ENCODE peak calls at places on chromosomes 12 and 14, in six cellular contexts. Q is heart right ventricle; P is right cardiac atrium; G is testis; C is CD8-positive, alpha-beta memory T cell; U is caudate nucleus. K is an unnamed sample.
A peak's percentile ranks its signal among the peaks of the same experiment; 100 is the strongest.

GRCh38 chr12:10612954-10613333 is 465 bp downstream of the MAGOHB start:
- DNase-seq in Q (no peak), P (no peak), G (no peak), C (no peak), U (no peak), K (no peak)

GRCh38 chr14:28765907-28766504 is 581 bp upstream of the FOXG1 start:
- DNase-seq in Q (no peak), P (peak; percentile 37), G (no peak), C (no peak), U (peak; percentile 43), K (no peak)

GRCh38 chr12:19869413-19869812 is 430.1 kb downstream of the AEBP2 start:
- DNase-seq in Q (no peak), P (no peak), G (no peak), C (no peak), U (no peak), K (no peak)

GRCh38 chr14:73426877-73427276 is 31.5 kb downstream of the NUMB start:
- DNase-seq in Q (peak; percentile 8), P (no peak), G (no peak), C (no peak), U (no peak), K (no peak)

GRCh38 chr12:45660330-45660729 is 69.2 kb upstream of the ARID2 start:
- DNase-seq in Q (no peak), P (no peak), G (no peak), C (no peak), U (no peak), K (no peak)

GRCh38 chr12:29309320-29309902 is 71.6 kb downstream of the ERGIC2 start:
- DNase-seq in Q (no peak), P (no peak), G (no peak), C (no peak), U (no peak), K (no peak)

GRCh38 chr14:32073537-32074189 is 3.4 kb upstream of the ARHGAP5 start:
- DNase-seq in Q (peak; percentile 73), P (no peak), G (peak; percentile 77), C (peak; percentile 4), U (peak; percentile 24), K (peak; percentile 60)

GRCh38 chr12:110502449-110502738 is 263 bp downstream of the RAD9B start:
- DNase-seq in Q (no peak), P (no peak), G (no peak), C (no peak), U (no peak), K (no peak)

GRCh38 chr12:68944296-68945076 is 11.5 kb upstream of the CPM start:
- DNase-seq in Q (no peak), P (no peak), G (no peak), C (no peak), U (no peak), K (no peak)

GRCh38 chr12:9750276-9751203 is 10.2 kb downstream of the CD69 start:
- DNase-seq in Q (peak; percentile 48), P (peak; percentile 54), G (peak; percentile 63), C (peak; percentile 26), U (peak; percentile 17), K (peak; percentile 39)

GRCh38 chr12:46963977-46964376 is 115.4 kb upstream of the PCED1B start:
- DNase-seq in Q (peak; percentile 29), P (no peak), G (peak; percentile 23), C (no peak), U (no peak), K (no peak)

GRCh38 chr14:65184032-65184764 is 81.9 kb upstream of the MAX start:
- DNase-seq in Q (no peak), P (no peak), G (no peak), C (no peak), U (no peak), K (no peak)

GRCh38 chr12:54029529-54030441 is 1.5 kb downstream of the HOXC6 start:
- DNase-seq in Q (no peak), P (no peak), G (no peak), C (no peak), U (no peak), K (no peak)

GRCh38 chr12:76688001-76688400 is 75.9 kb upstream of the ZDHHC17 start:
- DNase-seq in Q (no peak), P (no peak), G (no peak), C (no peak), U (no peak), K (no peak)
- H3K27ac ChIP-seq in Q (no peak overlapping the region), P (no peak overlapping the region), G (no peak overlapping the region), C (no peak overlapping the region), U (no peak overlapping the region), K (no peak overlapping the region)

DNA sequence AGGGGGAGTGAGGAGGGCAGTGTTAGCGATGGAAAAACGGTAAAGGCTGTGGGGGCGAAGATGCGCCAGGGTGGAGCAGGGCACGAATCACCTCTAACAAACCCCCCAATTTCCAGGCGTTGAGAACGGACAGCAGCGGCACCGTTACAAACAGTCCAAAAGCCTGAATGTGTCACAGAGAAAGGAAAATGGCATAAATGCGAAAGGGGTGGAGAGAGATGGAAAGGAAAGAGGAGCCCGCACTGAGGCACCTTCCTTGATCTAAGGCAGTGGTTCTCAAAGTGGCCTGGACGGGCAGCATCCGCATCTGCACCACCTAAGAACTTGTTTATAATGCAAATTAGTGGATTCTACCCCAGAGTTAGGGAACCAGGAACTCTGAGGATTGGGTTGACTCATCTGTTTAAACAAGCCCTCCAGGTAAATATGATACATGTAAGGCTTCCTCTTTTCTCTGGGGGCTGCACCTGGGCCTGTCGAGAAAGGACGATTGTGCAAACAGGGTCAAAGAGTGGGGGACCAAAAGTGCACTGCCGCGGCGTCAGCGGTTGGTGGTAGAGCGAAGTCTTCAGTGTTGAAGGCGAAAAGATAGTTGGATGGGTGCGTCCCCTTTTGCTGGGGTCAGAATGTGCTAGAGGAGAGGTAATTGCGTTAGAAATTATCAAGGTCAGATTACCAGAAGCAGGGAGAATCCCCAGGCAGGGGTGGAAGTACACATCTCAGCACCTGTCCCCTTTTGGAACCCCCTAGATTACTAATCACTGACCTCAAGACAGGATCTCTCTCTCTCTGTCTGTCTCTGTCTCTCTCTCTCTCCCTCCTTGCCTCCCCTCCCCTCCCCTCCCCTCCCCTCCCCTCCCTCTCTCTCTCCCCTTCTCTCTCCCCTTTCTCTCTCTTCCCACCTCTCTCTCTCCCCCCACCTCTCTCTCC is 1.3 kb upstream of the KCNH5 start:
- DNase-seq in Q (no peak), P (no peak), G (no peak), C (no peak), U (no peak), K (no peak)
- H3K27ac ChIP-seq in Q (no peak overlapping the region), P (no peak overlapping the region), G (no peak overlapping the region), C (no peak overlapping the region), U (no peak overlapping the region), K (no peak overlapping the region)

GRCh38 chr14:59302313-59302712 is 113.8 kb downstream of the DAAM1 start:
- DNase-seq in Q (no peak), P (no peak), G (no peak), C (no peak), U (no peak), K (no peak)

GRCh38 chr14:59299731-59300130 is 111.3 kb downstream of the DAAM1 start:
- DNase-seq in Q (no peak), P (no peak), G (no peak), C (no peak), U (no peak), K (no peak)

GRCh38 chr14:59305231-59305630 is 116.8 kb downstream of the DAAM1 start:
- DNase-seq in Q (no peak), P (no peak), G (no peak), C (no peak), U (no peak), K (no peak)

GRCh38 chr14:59303216-59303615 is 114.7 kb downstream of the DAAM1 start:
- DNase-seq in Q (no peak), P (no peak), G (no peak), C (no peak), U (no peak), K (no peak)

GRCh38 chr14:59301354-59301753 is 112.9 kb downstream of the DAAM1 start:
- DNase-seq in Q (no peak), P (no peak), G (no peak), C (no peak), U (no peak), K (no peak)
- H3K27ac ChIP-seq in Q (no peak overlapping the region), P (no peak overlapping the region), G (no peak overlapping the region), C (no peak overlapping the region), U (no peak overlapping the region), K (no peak overlapping the region)

GRCh38 chr14:68939893-68940613 is 39.0 kb downstream of the ACTN1 start:
- DNase-seq in Q (peak; percentile 90), P (peak; percentile 90), G (peak; percentile 51), C (no peak), U (no peak), K (no peak)
- H3K27ac ChIP-seq in Q (peak overlapping the region; percentile 83), P (peak overlapping the region; percentile 75), G (peak overlapping the region; percentile 77), C (no peak overlapping the region), U (peak overlapping the region; percentile 75), K (peak overlapping the region; percentile 41)

GRCh38 chr12:93020998-93021597 is 92.0 kb upstream of the EEA1 start:
- DNase-seq in Q (no peak), P (no peak), G (no peak), C (no peak), U (no peak), K (no peak)
- H3K27ac ChIP-seq in Q (no peak overlapping the region), P (no peak overlapping the region), G (peak overlapping the region; percentile 44), C (no peak overlapping the region), U (no peak overlapping the region), K (no peak overlapping the region)